ENCODE peak calls at places on chromosome 10, in ten cellular contexts. One of them, this sample, is unnamed.

GRCh38 chr10:30374353-30374752 is 25.3 kb upstream of the MTPAP start:
- DNase-seq in IMR-90: no peak
- DNase-seq in HCT116: no peak
- DNase-seq in BE2C: peak
- DNase-seq in SK-N-SH: no peak
- DNase-seq in stomach: no peak
- DNase-seq in astrocyte of the spinal cord: no peak
- DNase-seq in GM10248: no peak
- DNase-seq in GM13976: no peak
- DNase-seq in ovary: no peak
- DNase-seq in this sample: no peak

GRCh38 chr10:32326680-32327363 is 20.1 kb downstream of the EPC1 start:
- DNase-seq in GM13976: no peak
- DNase-seq in SK-N-SH: no peak
- DNase-seq in astrocyte of the spinal cord: no peak
- DNase-seq in stomach: no peak
- DNase-seq in ovary: no peak
- DNase-seq in IMR-90: no peak
- DNase-seq in GM10248: no peak
- DNase-seq in BE2C: no peak
- DNase-seq in HCT116: no peak
- DNase-seq in this sample: no peak

GRCh38 chr10:121559321-121559720 is 38.9 kb downstream of the FGFR2 start:
- DNase-seq in BE2C: peak
- DNase-seq in HCT116: no peak
- DNase-seq in GM10248: no peak
- DNase-seq in astrocyte of the spinal cord: no peak
- DNase-seq in stomach: no peak
- DNase-seq in IMR-90: no peak
- DNase-seq in SK-N-SH: peak
- DNase-seq in ovary: no peak
- DNase-seq in GM13976: no peak
- DNase-seq in this sample: no peak

GRCh38 chr10:113475381-113475807 is 77.5 kb upstream of the HABP2 start:
- DNase-seq in ovary: no peak
- DNase-seq in astrocyte of the spinal cord: peak
- DNase-seq in HCT116: no peak
- DNase-seq in SK-N-SH: no peak
- DNase-seq in GM13976: no peak
- DNase-seq in GM10248: no peak
- DNase-seq in stomach: no peak
- DNase-seq in IMR-90: no peak
- DNase-seq in BE2C: no peak
- DNase-seq in this sample: no peak

GRCh38 chr10:3820255-3820654 is 35.2 kb upstream of the KLF6 start:
- DNase-seq in IMR-90: no peak
- DNase-seq in BE2C: no peak
- DNase-seq in HCT116: no peak
- DNase-seq in GM10248: no peak
- DNase-seq in ovary: no peak
- DNase-seq in SK-N-SH: no peak
- DNase-seq in GM13976: no peak
- DNase-seq in stomach: no peak
- DNase-seq in astrocyte of the spinal cord: no peak
- DNase-seq in this sample: no peak

GRCh38 chr10:14022954-14023353 is 307.8 kb downstream of the FRMD4A start:
- DNase-seq in SK-N-SH: no peak
- DNase-seq in GM10248: no peak
- DNase-seq in astrocyte of the spinal cord: no peak
- DNase-seq in IMR-90: no peak
- DNase-seq in stomach: no peak
- DNase-seq in GM13976: no peak
- DNase-seq in HCT116: no peak
- DNase-seq in BE2C: no peak
- DNase-seq in ovary: no peak
- DNase-seq in this sample: no peak

GRCh38 chr10:71052708-71053107 is 159.7 kb upstream of the UNC5B start:
- DNase-seq in stomach: no peak
- DNase-seq in SK-N-SH: no peak
- DNase-seq in GM10248: no peak
- DNase-seq in HCT116: no peak
- DNase-seq in BE2C: no peak
- DNase-seq in astrocyte of the spinal cord: no peak
- DNase-seq in GM13976: no peak
- DNase-seq in ovary: no peak
- DNase-seq in IMR-90: no peak
- DNase-seq in this sample: no peak

GRCh38 chr10:114538544-114538906 is 119.5 kb downstream of the ABLIM1 start:
- DNase-seq in GM13976: no peak
- DNase-seq in stomach: peak
- DNase-seq in GM10248: no peak
- DNase-seq in SK-N-SH: no peak
- DNase-seq in IMR-90: no peak
- DNase-seq in ovary: no peak
- DNase-seq in HCT116: no peak
- DNase-seq in astrocyte of the spinal cord: no peak
- DNase-seq in BE2C: no peak
- DNase-seq in this sample: no peak

GRCh38 chr10:73218466-73219191 is 28.4 kb downstream of the DNAJC9 start:
- DNase-seq in BE2C: no peak
- DNase-seq in SK-N-SH: peak
- DNase-seq in GM10248: no peak
- DNase-seq in IMR-90: peak
- DNase-seq in stomach: no peak
- DNase-seq in astrocyte of the spinal cord: peak
- DNase-seq in HCT116: peak
- DNase-seq in ovary: no peak
- DNase-seq in GM13976: no peak
- DNase-seq in this sample: no peak

GRCh38 chr10:71978476-71978875 is 14.3 kb downstream of the CHST3 start:
- DNase-seq in ovary: peak
- DNase-seq in BE2C: no peak
- DNase-seq in HCT116: no peak
- DNase-seq in IMR-90: no peak
- DNase-seq in stomach: peak
- DNase-seq in SK-N-SH: peak
- DNase-seq in GM10248: peak
- DNase-seq in GM13976: no peak
- DNase-seq in astrocyte of the spinal cord: no peak
- DNase-seq in this sample: no peak

GRCh38 chr10:13291821-13292773 is 7.8 kb downstream of the PHYH start:
- DNase-seq in BE2C: no peak
- DNase-seq in GM13976: no peak
- DNase-seq in SK-N-SH: no peak
- DNase-seq in ovary: no peak
- DNase-seq in HCT116: no peak
- DNase-seq in GM10248: no peak
- DNase-seq in IMR-90: no peak
- DNase-seq in astrocyte of the spinal cord: no peak
- DNase-seq in stomach: no peak
- DNase-seq in this sample: no peak

GRCh38 chr10:43013065-43013464 is 63.8 kb upstream of the RET start:
- DNase-seq in astrocyte of the spinal cord: no peak
- DNase-seq in SK-N-SH: no peak
- DNase-seq in BE2C: no peak
- DNase-seq in GM13976: no peak
- DNase-seq in IMR-90: no peak
- DNase-seq in stomach: no peak
- DNase-seq in HCT116: no peak
- DNase-seq in GM10248: no peak
- DNase-seq in ovary: no peak
- DNase-seq in this sample: no peak

GRCh38 chr10:73117976-73118743 is 7.9 kb downstream of the NUDT13 start:
- DNase-seq in GM13976: peak
- DNase-seq in IMR-90: peak
- DNase-seq in SK-N-SH: no peak
- DNase-seq in GM10248: peak
- DNase-seq in HCT116: peak
- DNase-seq in stomach: no peak
- DNase-seq in ovary: no peak
- DNase-seq in BE2C: no peak
- DNase-seq in astrocyte of the spinal cord: peak
- DNase-seq in this sample: no peak

GRCh38 chr10:111347386-111348005 is 270.7 kb downstream of the ADRA2A start:
- DNase-seq in SK-N-SH: no peak
- DNase-seq in IMR-90: no peak
- DNase-seq in stomach: peak
- DNase-seq in BE2C: no peak
- DNase-seq in GM10248: no peak
- DNase-seq in GM13976: no peak
- DNase-seq in astrocyte of the spinal cord: no peak
- DNase-seq in ovary: no peak
- DNase-seq in HCT116: no peak
- DNase-seq in this sample: no peak

GRCh38 chr10:118238573-118239240 is 103.4 kb downstream of the FAM204A start:
- DNase-seq in ovary: no peak
- DNase-seq in GM10248: no peak
- DNase-seq in IMR-90: peak
- DNase-seq in stomach: no peak
- DNase-seq in HCT116: no peak
- DNase-seq in GM13976: no peak
- DNase-seq in BE2C: peak
- DNase-seq in SK-N-SH: peak
- DNase-seq in astrocyte of the spinal cord: no peak
- DNase-seq in this sample: no peak

GRCh38 chr10:45058580-45058979 is 57.9 kb downstream of the ZNF22 start:
- DNase-seq in HCT116: no peak
- DNase-seq in BE2C: no peak
- DNase-seq in stomach: no peak
- DNase-seq in GM10248: no peak
- DNase-seq in ovary: no peak
- DNase-seq in astrocyte of the spinal cord: no peak
- DNase-seq in GM13976: no peak
- DNase-seq in SK-N-SH: no peak
- DNase-seq in IMR-90: no peak
- DNase-seq in this sample: no peak

GRCh38 chr10:14282271-14282670 is 48.5 kb downstream of the FRMD4A start:
- DNase-seq in astrocyte of the spinal cord: no peak
- DNase-seq in BE2C: no peak
- DNase-seq in GM10248: no peak
- DNase-seq in ovary: no peak
- DNase-seq in SK-N-SH: no peak
- DNase-seq in stomach: no peak
- DNase-seq in HCT116: no peak
- DNase-seq in IMR-90: peak
- DNase-seq in GM13976: no peak
- DNase-seq in this sample: no peak

GRCh38 chr10:124287071-124287685 is 131.5 kb downstream of the OAT start:
- DNase-seq in astrocyte of the spinal cord: no peak
- DNase-seq in GM10248: no peak
- DNase-seq in BE2C: no peak
- DNase-seq in HCT116: no peak
- DNase-seq in SK-N-SH: no peak
- DNase-seq in GM13976: no peak
- DNase-seq in ovary: no peak
- DNase-seq in IMR-90: no peak
- DNase-seq in stomach: peak
- DNase-seq in this sample: no peak

GRCh38 chr10:59873924-59874323 is 32.4 kb downstream of the CCDC6 start:
- DNase-seq in GM10248: peak
- DNase-seq in BE2C: no peak
- DNase-seq in SK-N-SH: no peak
- DNase-seq in ovary: no peak
- DNase-seq in astrocyte of the spinal cord: no peak
- DNase-seq in GM13976: peak
- DNase-seq in HCT116: no peak
- DNase-seq in stomach: no peak
- DNase-seq in IMR-90: no peak
- DNase-seq in this sample: no peak

DNA sequence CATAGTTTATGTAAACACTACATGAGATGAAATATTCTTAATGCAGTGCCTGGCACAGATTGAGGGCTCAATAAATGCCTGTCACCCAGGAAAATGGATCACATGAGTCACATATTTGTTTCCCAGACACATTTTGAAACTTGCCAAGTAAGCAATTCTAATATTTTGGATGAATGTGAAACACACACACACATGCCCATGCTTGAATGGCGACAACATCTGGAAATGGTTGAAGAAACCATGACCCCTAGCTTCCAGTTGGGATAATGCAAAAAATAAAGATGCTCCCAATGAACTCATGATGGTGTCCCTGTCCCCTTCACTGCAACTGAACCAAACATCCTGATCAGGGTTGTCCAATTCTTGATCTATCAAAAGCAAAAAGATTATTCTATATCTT is 797.3 kb downstream of the XPNPEP1 start:
- DNase-seq in IMR-90: no peak
- DNase-seq in HCT116: no peak
- DNase-seq in GM13976: no peak
- DNase-seq in stomach: no peak
- DNase-seq in ovary: no peak
- DNase-seq in BE2C: no peak
- DNase-seq in SK-N-SH: peak
- DNase-seq in astrocyte of the spinal cord: no peak
- DNase-seq in GM10248: no peak
- DNase-seq in this sample: no peak
- TF ChIP-seq CTCF in IMR-90: no peak
- TF ChIP-seq CTCF in HCT116: no peak
- TF ChIP-seq CTCF in GM13976: no peak
- TF ChIP-seq CTCF in stomach: no peak
- TF ChIP-seq CTCF in ovary: no peak
- TF ChIP-seq CTCF in BE2C: peak
- TF ChIP-seq CTCF in SK-N-SH: peak
- TF ChIP-seq CTCF in astrocyte of the spinal cord: no peak
- TF ChIP-seq CTCF in GM10248: no peak
- TF ChIP-seq CTCF in this sample: no peak

GRCh38 chr10:132860527-132860926 is 74.6 kb upstream of the NKX6-2 start:
- DNase-seq in stomach: no peak
- DNase-seq in SK-N-SH: no peak
- DNase-seq in IMR-90: no peak
- DNase-seq in GM13976: no peak
- DNase-seq in HCT116: no peak
- DNase-seq in astrocyte of the spinal cord: no peak
- DNase-seq in ovary: peak
- DNase-seq in GM10248: no peak
- DNase-seq in BE2C: no peak
- DNase-seq in this sample: no peak
- TF ChIP-seq CTCF in stomach: no peak
- TF ChIP-seq CTCF in SK-N-SH: no peak
- TF ChIP-seq CTCF in IMR-90: no peak
- TF ChIP-seq CTCF in GM13976: no peak
- TF ChIP-seq CTCF in HCT116: no peak
- TF ChIP-seq CTCF in astrocyte of the spinal cord: no peak
- TF ChIP-seq CTCF in ovary: no peak
- TF ChIP-seq CTCF in GM10248: no peak
- TF ChIP-seq CTCF in BE2C: no peak
- TF ChIP-seq CTCF in this sample: no peak

GRCh38 chr10:90148121-90148855 is 446.9 kb downstream of the KIF20B start:
- DNase-seq in IMR-90: peak
- DNase-seq in GM13976: no peak
- DNase-seq in ovary: no peak
- DNase-seq in GM10248: no peak
- DNase-seq in HCT116: peak
- DNase-seq in stomach: no peak
- DNase-seq in SK-N-SH: peak
- DNase-seq in BE2C: no peak
- DNase-seq in astrocyte of the spinal cord: peak
- DNase-seq in this sample: no peak
- TF ChIP-seq CTCF in IMR-90: peak
- TF ChIP-seq CTCF in GM13976: peak
- TF ChIP-seq CTCF in ovary: no peak
- TF ChIP-seq CTCF in GM10248: peak
- TF ChIP-seq CTCF in HCT116: peak
- TF ChIP-seq CTCF in stomach: no peak
- TF ChIP-seq CTCF in SK-N-SH: peak
- TF ChIP-seq CTCF in BE2C: peak
- TF ChIP-seq CTCF in astrocyte of the spinal cord: peak
- TF ChIP-seq CTCF in this sample: no peak

GRCh38 chr10:104028146-104028545 is 57.5 kb downstream of the COL17A1 start:
- DNase-seq in IMR-90: peak
- DNase-seq in BE2C: no peak
- DNase-seq in HCT116: peak
- DNase-seq in GM10248: no peak
- DNase-seq in astrocyte of the spinal cord: no peak
- DNase-seq in GM13976: no peak
- DNase-seq in stomach: no peak
- DNase-seq in SK-N-SH: peak
- DNase-seq in ovary: peak
- DNase-seq in this sample: no peak
- TF ChIP-seq CTCF in IMR-90: peak
- TF ChIP-seq CTCF in BE2C: peak
- TF ChIP-seq CTCF in HCT116: peak
- TF ChIP-seq CTCF in GM10248: no peak
- TF ChIP-seq CTCF in astrocyte of the spinal cord: peak
- TF ChIP-seq CTCF in GM13976: no peak
- TF ChIP-seq CTCF in stomach: no peak
- TF ChIP-seq CTCF in SK-N-SH: peak
- TF ChIP-seq CTCF in ovary: no peak
- TF ChIP-seq CTCF in this sample: no peak

This sample was measured in esophagus squamous epithelium.